ENCODE peak calls at places on chromosome 5, in five cellular contexts. D is ovary, V is left ventricle myocardium inferior, F is SJSA1, X is tibial artery. A is an unnamed sample.
A peak's percentile ranks its signal among the peaks of the same experiment; 100 is the strongest.

GRCh38 chr5:164059471-164059870 is 554.1 kb downstream of the MAT2B start:
- DNase-seq in D (no peak), V (no peak), F (no peak), X (no peak), A (no peak)

GRCh38 chr5:37665889-37666288 is 174.0 kb downstream of the GDNF start:
- DNase-seq in D (peak; percentile 15), V (peak; percentile 67), F (no peak), X (no peak), A (peak; percentile 44)

GRCh38 chr5:133455681-133456080 is 156.7 kb downstream of the FSTL4 start:
- DNase-seq in D (no peak), V (no peak), F (no peak), X (no peak), A (no peak)

GRCh38 chr5:165497707-165498106 is 1992.3 kb downstream of the MAT2B start:
- DNase-seq in D (no peak), V (no peak), F (no peak), X (no peak), A (no peak)

GRCh38 chr5:139014726-139015125 is 139.6 kb upstream of the LRRTM2 start:
- DNase-seq in D (no peak), V (no peak), F (no peak), X (no peak), A (no peak)

GRCh38 chr5:132294728-132295504 is 722 bp downstream of the SLC22A4 start:
- DNase-seq in D (peak; percentile 36), V (peak; percentile 46), F (peak; percentile 91), X (peak; percentile 83), A (peak; percentile 85)

GRCh38 chr5:98997000-98997399 is 68.2 kb upstream of the CHD1 start:
- DNase-seq in D (no peak), V (no peak), F (no peak), X (no peak), A (no peak)

GRCh38 chr5:40569549-40570270 is 110.0 kb upstream of the PTGER4 start:
- DNase-seq in D (no peak), V (no peak), F (no peak), X (no peak), A (no peak)

GRCh38 chr5:14144586-14145355 is 1.6 kb downstream of the TRIO start:
- DNase-seq in D (peak; percentile 58), V (peak; percentile 64), F (peak; percentile 65), X (peak; percentile 81), A (peak; percentile 69)

GRCh38 chr5:110517396-110517795 is 209.1 kb downstream of the TMEM232 start:
- DNase-seq in D (no peak), V (no peak), F (no peak), X (no peak), A (no peak)

GRCh38 chr5:171445910-171446516 is 26.6 kb downstream of the FGF18 start:
- DNase-seq in D (no peak), V (peak; percentile 67), F (no peak), X (no peak), A (peak; percentile 46)

GRCh38 chr5:178314961-178315820 is 82.6 kb upstream of the PHYKPL start:
- DNase-seq in D (no peak), V (no peak), F (no peak), X (no peak), A (peak; percentile 69)

GRCh38 chr5:206406-206805 is 11.5 kb downstream of the CCDC127 start:
- DNase-seq in D (no peak), V (no peak), F (no peak), X (no peak), A (no peak)

GRCh38 chr5:79495311-79495710 is 18.6 kb downstream of the HOMER1 start:
- DNase-seq in D (no peak), V (no peak), F (no peak), X (no peak), A (no peak)

GRCh38 chr5:59587489-59588337 is 305.8 kb downstream of the PDE4D start:
- DNase-seq in D (peak; percentile 10), V (peak; percentile 49), F (peak; percentile 48), X (peak; percentile 70), A (peak; percentile 65)

GRCh38 chr5:179258922-179259730 is 86.1 kb downstream of the ADAMTS2 start:
- DNase-seq in D (peak; percentile 30), V (no peak), F (peak; percentile 42), X (peak; percentile 71), A (no peak)

DNA sequence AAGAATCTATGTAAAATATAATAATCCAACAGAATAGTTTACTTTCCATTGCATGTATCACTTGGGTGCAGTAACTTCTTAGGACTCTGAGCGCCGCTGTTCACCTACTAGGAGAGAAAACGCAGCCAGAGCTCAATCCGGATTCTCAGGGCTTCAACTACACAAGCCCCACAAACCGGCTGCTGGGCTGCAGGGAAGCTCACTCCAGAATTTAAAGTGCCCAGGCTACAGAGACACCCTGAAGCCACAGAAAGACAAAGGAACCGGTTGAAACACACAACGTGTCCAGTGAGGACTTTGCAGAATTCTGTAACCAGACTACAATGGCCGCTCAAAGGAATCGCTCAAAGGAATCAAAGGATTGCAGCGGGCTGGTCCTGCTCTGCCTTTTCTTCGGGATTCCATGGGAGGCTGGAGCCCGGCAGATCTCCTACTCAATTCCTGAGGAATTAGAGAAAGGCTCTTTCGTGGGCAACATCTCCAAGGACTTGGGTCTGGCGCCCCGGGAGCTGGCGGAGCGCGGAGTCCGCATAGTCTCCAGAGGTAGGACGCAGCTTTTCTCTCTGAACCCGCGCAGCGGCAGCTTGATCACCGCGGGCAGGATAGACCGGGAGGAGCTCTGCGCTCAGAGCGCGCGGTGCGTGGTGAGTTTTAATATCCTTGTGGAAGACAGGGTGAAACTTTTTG is at the start of gene PCDHGA10:
- DNase-seq in D (no peak), V (no peak), F (no peak), X (peak; percentile 56), A (no peak)
- H3K9me3 ChIP-seq in D (peaks cover 14% of the 10 kb centered on the region), V (peaks cover 99% of the 10 kb centered on the region), F (peaks cover 14% of the 10 kb centered on the region), X (peaks cover 86% of the 10 kb centered on the region), A (peaks cover 63% of the 10 kb centered on the region)

GRCh38 chr5:142363619-142363963 is 38.8 kb upstream of the SPRY4 start:
- DNase-seq in D (no peak), V (no peak), F (no peak), X (peak; percentile 15), A (no peak)

GRCh38 chr5:142368529-142368928 is 43.7 kb upstream of the SPRY4 start:
- DNase-seq in D (no peak), V (no peak), F (no peak), X (peak; percentile 12), A (no peak)

GRCh38 chr5:142366007-142366406 is 41.2 kb upstream of the SPRY4 start:
- DNase-seq in D (no peak), V (no peak), F (no peak), X (peak; percentile 19), A (no peak)

GRCh38 chr5:142360607-142361120 is 35.8 kb upstream of the SPRY4 start:
- DNase-seq in D (no peak), V (no peak), F (peak; percentile 64), X (no peak), A (no peak)

DNA sequence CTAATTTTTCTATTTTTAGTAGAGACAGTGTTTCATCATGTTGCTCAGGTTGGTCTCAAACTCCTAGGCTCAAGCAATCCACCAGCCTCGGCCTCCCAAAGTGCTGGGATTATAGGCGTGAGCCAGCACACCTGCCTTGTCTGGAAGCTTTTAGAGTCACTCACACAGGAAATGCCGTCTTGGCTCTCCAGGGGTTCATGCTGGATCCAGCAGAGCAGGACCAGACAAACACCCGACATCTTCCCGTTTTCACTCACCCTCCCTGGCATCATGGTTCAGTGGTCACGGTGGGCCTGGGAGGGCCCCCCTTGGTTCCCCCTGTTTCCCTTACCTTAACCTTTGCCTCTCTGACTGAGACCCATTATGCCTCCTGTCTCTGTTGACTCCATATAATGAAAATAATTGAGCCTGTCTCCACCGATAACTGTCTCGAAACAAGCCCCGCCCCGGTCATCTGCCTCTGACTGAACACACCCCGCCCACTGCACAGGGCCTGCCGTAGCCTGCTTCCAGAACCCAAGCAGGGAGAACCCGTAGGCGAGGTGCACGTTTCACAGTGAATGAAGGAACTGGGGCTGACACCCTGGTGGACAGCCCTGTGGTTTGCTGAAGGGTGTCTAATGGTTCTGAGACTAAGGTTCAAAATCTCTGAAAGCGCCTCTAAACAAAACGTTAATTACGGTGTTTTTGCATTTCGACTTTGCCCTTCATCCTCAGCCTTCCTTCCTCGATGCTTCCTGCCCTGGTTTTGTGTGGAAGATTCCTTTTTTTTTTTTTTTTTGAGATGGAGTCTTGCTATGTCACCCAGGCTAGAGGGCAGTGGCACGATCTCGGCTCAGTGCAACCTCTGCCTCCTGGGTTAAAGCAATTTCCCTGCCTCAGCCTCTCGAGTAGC is 39.7 kb upstream of the SPRY4 start:
- DNase-seq in D (no peak), V (peak; percentile 68), F (no peak), X (peak; percentile 43), A (no peak)
- H3K4me3 ChIP-seq in D (no peak overlapping the region), V (peak overlapping the region; percentile 48), F (no peak overlapping the region), X (no peak overlapping the region), A (no peak overlapping the region)

GRCh38 chr5:141261238-141261546 is 16.0 kb downstream of the PCDHB15 start:
- DNase-seq in D (no peak), V (no peak), F (no peak), X (no peak), A (no peak)

GRCh38 chr5:141260458-141261237 is 15.5 kb downstream of the PCDHB15 start:
- DNase-seq in D (no peak), V (no peak), F (no peak), X (no peak), A (no peak)

GRCh38 chr5:141258948-141259347 is 13.8 kb downstream of the PCDHB15 start:
- DNase-seq in D (no peak), V (no peak), F (no peak), X (no peak), A (no peak)

GRCh38 chr5:141258464-141258863 is 13.3 kb downstream of the PCDHB15 start:
- DNase-seq in D (no peak), V (no peak), F (no peak), X (no peak), A (no peak)
- H3K9me3 ChIP-seq in D (peaks cover 4% of the 10 kb centered on the region), V (peaks cover 100% of the 10 kb centered on the region), F (peaks cover 57% of the 10 kb centered on the region), X (peaks cover 99% of the 10 kb centered on the region), A (peaks cover 100% of the 10 kb centered on the region)

GRCh38 chr5:7398596-7399260 is 2.8 kb downstream of the ADCY2 start:
- DNase-seq in D (no peak), V (no peak), F (no peak), X (no peak), A (no peak)
- H3K4me3 ChIP-seq in D (no peak overlapping the region), V (no peak overlapping the region), F (no peak overlapping the region), X (no peak overlapping the region), A (no peak overlapping the region)

GRCh38 chr5:56281489-56282163 is 48.5 kb upstream of the ANKRD55 start:
- DNase-seq in D (no peak), V (no peak), F (no peak), X (no peak), A (no peak)

GRCh38 chr5:56282241-56282640 is 49.1 kb upstream of the ANKRD55 start:
- DNase-seq in D (no peak), V (no peak), F (no peak), X (no peak), A (no peak)

GRCh38 chr5:56279291-56279690 is 46.2 kb upstream of the ANKRD55 start:
- DNase-seq in D (no peak), V (no peak), F (no peak), X (no peak), A (no peak)

GRCh38 chr5:56278267-56278826 is 45.2 kb upstream of the ANKRD55 start:
- DNase-seq in D (peak; percentile 34), V (no peak), F (peak; percentile 96), X (no peak), A (no peak)

DNA sequence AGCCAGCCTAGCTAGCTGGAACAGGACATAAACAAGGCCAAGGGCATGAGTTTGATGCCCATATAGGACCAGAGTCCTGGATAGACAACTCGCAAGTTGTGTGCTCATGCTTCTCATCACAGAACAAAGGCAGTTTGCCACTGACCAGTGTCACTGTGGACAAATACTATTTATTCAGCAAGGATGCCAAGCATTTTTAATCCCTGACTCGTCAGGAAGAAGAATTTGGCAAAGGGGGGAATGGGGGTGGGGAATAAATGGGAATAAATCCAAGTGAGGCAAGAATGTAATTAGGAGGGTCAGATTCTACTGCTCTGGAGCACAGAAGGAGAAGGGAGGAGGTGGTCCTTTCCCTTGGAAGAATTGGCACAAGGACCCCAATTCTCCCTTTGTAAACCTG is 46.8 kb upstream of the ANKRD55 start:
- DNase-seq in D (no peak), V (no peak), F (peak; percentile 93), X (no peak), A (no peak)
- H3K9me3 ChIP-seq in D (no peaks in the 10 kb centered on the region), V (peaks cover 7% of the 10 kb centered on the region), F (no peaks in the 10 kb centered on the region), X (no peaks in the 10 kb centered on the region), A (no peaks in the 10 kb centered on the region)

A was measured in left lung.